ENCODE peak calls at places on chromosomes 6 and 20, in ten cellular contexts. F is G401; O is lower lobe of right lung; B is PC-3; A is left ventricle myocardium superior; H is type B pancreatic cell; S is mucosa of gallbladder; T is AG09309; U is T-helper 2 cell treated with Interferon-gamma antibody and Interleukin-4, amounts not matched to agents 5 μg/mL and 100 μg/mL, for 36 hours; G is amniotic stem cell. V is an unnamed sample.
A peak's percentile ranks its signal among the peaks of the same experiment; 100 is the strongest.

GRCh38 chr6:122388945-122389344 is 10.5 kb upstream of the HSF2 start:
- DNase-seq in F (no peak), O (no peak), B (no peak), A (no peak), H (no peak), S (no peak), T (no peak), U (no peak), G (no peak), V (no peak)

GRCh38 chr6:47520282-47520681 is 42.7 kb downstream of the CD2AP start:
- DNase-seq in F (peak; percentile 59), O (no peak), B (no peak), A (no peak), H (no peak), S (peak; percentile 53), T (no peak), U (no peak), G (no peak), V (no peak)

GRCh38 chr6:4323322-4323721 is 187.9 kb upstream of the ECI2 start:
- DNase-seq in F (no peak), O (no peak), B (no peak), A (no peak), H (no peak), S (no peak), T (no peak), U (no peak), G (no peak), V (no peak)

GRCh38 chr20:33246077-33246476 is 10.3 kb downstream of the BPIFA1 start:
- DNase-seq in F (peak; percentile 17), O (no peak), B (no peak), A (no peak), H (no peak), S (no peak), T (no peak), U (no peak), G (no peak), V (no peak)

GRCh38 chr20:3701061-3701998 is 11.1 kb downstream of the SIGLEC1 start:
- DNase-seq in F (no peak), O (peak; percentile 26), B (no peak), A (no peak), H (no peak), S (no peak), T (no peak), U (no peak), G (no peak), V (no peak)

GRCh38 chr6:10138917-10139316 is 276.0 kb downstream of the TFAP2A start:
- DNase-seq in F (no peak), O (no peak), B (peak; percentile 78), A (no peak), H (no peak), S (no peak), T (peak; percentile 47), U (no peak), G (peak; percentile 39), V (no peak)

GRCh38 chr20:49285813-49286494 is 8.1 kb upstream of the ZNFX1 start:
- DNase-seq in F (no peak), O (no peak), B (no peak), A (no peak), H (no peak), S (no peak), T (no peak), U (no peak), G (no peak), V (no peak)

GRCh38 chr6:30832864-30833263 is 51.5 kb upstream of the DDR1 start:
- DNase-seq in F (no peak), O (no peak), B (no peak), A (no peak), H (no peak), S (no peak), T (no peak), U (no peak), G (no peak), V (no peak)

GRCh38 chr6:118558811-118559217 is 10.7 kb downstream of the PLN start:
- DNase-seq in F (no peak), O (no peak), B (no peak), A (no peak), H (no peak), S (no peak), T (no peak), U (peak; percentile 17), G (no peak), V (no peak)

GRCh38 chr6:68642977-68643376 is 7.9 kb downstream of the ADGRB3 start:
- DNase-seq in F (peak; percentile 44), O (no peak), B (no peak), A (no peak), H (no peak), S (no peak), T (no peak), U (no peak), G (no peak), V (no peak)

GRCh38 chr20:58892932-58893224 is 40.4 kb downstream of the GNAS start:
- DNase-seq in F (peak; percentile 43), O (no peak), B (no peak), A (no peak), H (no peak), S (no peak), T (no peak), U (no peak), G (no peak), V (no peak)

GRCh38 chr6:37493047-37493995 is 6.4 kb downstream of the CCDC167 start:
- DNase-seq in F (peak; percentile 68), O (peak; percentile 47), B (no peak), A (no peak), H (no peak), S (no peak), T (no peak), U (no peak), G (no peak), V (no peak)

V was measured in osteocyte.